ENCODE peak calls at places on chromosomes 11 and 22, in nine cellular contexts. A is heart left ventricle, V is pancreas, M is left ventricle myocardium inferior, X is spleen, C is psoas muscle, T is WTC11, N is foreskin fibroblast, R is GM23338. F is an unnamed sample.

GRCh38 chr11:865512-866430 is 23.1 kb downstream of the TSPAN4 start:
- DNase-seq in T (no peak), R (no peak), C (no peak), N (no peak), A (no peak), M (no peak), V (no peak), X (no peak), F (no peak)

GRCh38 chr11:35045219-35045819 is 93.7 kb upstream of the CD44 start:
- DNase-seq in T (no peak), M (no peak), A (no peak), R (no peak), N (no peak), V (no peak), X (peak), C (no peak), F (no peak)

GRCh38 chr11:44004452-44004833 is 43.3 kb upstream of the ACCSL start:
- DNase-seq in V (no peak), A (no peak), T (no peak), X (no peak), N (no peak), R (no peak), M (no peak), C (no peak), F (no peak)

GRCh38 chr11:132962026-132962425 is 570.3 kb downstream of the OPCML start:
- DNase-seq in N (peak), T (no peak), X (no peak), C (no peak), R (no peak), M (no peak), A (no peak), V (no peak), F (peak)

GRCh38 chr11:96782632-96783031 is 392.8 kb downstream of the JRKL start:
- DNase-seq in N (no peak), M (no peak), T (no peak), V (no peak), C (no peak), A (no peak), X (no peak), R (no peak), F (no peak)

GRCh38 chr11:77065878-77066228 is 918 bp upstream of the CAPN5 start:
- DNase-seq in N (peak), C (peak), T (peak), V (no peak), M (peak), A (no peak), R (peak), X (no peak), F (no peak)

GRCh38 chr22:46052801-46053562 is 76.0 kb upstream of the WNT7B start:
- DNase-seq in A (peak), R (no peak), N (no peak), T (peak), C (peak), M (peak), V (peak), X (peak), F (no peak)

GRCh38 chr22:41725510-41726110 is 26.3 kb downstream of the MEI1 start:
- DNase-seq in V (no peak), A (no peak), T (no peak), C (no peak), N (no peak), M (no peak), X (no peak), R (no peak), F (no peak)

GRCh38 chr11:27216268-27217149 is 146.5 kb downstream of the CCDC34 start:
- DNase-seq in T (no peak), M (peak), R (no peak), V (peak), N (no peak), X (peak), A (peak), C (peak), F (no peak)

GRCh38 chr22:22667966-22668880 is 23.8 kb downstream of the GGTLC2 start:
- DNase-seq in R (peak), X (no peak), A (no peak), M (no peak), T (no peak), N (no peak), V (no peak), C (no peak), F (no peak)

GRCh38 chr11:117572129-117572528 is 224.9 kb downstream of the DSCAML1 start:
- DNase-seq in R (no peak), X (no peak), N (no peak), C (no peak), M (no peak), T (peak), V (no peak), A (no peak), F (no peak)

GRCh38 chr11:95044010-95044409 is 5.2 kb upstream of the KDM4F start:
- DNase-seq in V (no peak), T (no peak), X (no peak), N (no peak), A (no peak), R (no peak), M (no peak), C (no peak), F (no peak)

GRCh38 chr11:62905286-62905685 is 15.9 kb downstream of the CHRM1 start:
- DNase-seq in A (no peak), X (no peak), M (no peak), C (no peak), T (no peak), R (no peak), V (no peak), N (no peak), F (no peak)

GRCh38 chr11:70271635-70271953 is 1.1 kb downstream of the PPFIA1 start:
- DNase-seq in A (no peak), C (no peak), M (no peak), T (no peak), X (no peak), V (no peak), N (no peak), R (no peak), F (no peak)

GRCh38 chr11:70272009-70272408 is 1.5 kb downstream of the PPFIA1 start:
- DNase-seq in C (no peak), R (no peak), T (no peak), N (no peak), M (no peak), X (peak), V (no peak), A (no peak), F (no peak)

GRCh38 chr11:70270877-70271634 is 566 bp downstream of the PPFIA1 start:
- DNase-seq in T (peak), M (peak), A (peak), C (peak), R (peak), X (peak), V (peak), N (peak), F (no peak)

GRCh38 chr11:70268526-70268925 is 2.0 kb upstream of the PPFIA1 start:
- DNase-seq in V (no peak), T (no peak), X (peak), M (no peak), R (no peak), N (no peak), C (no peak), A (no peak), F (no peak)

GRCh38 chr11:70270104-70270876 is at the start of gene PPFIA1:
- DNase-seq in N (peak), A (peak), T (peak), R (peak), M (peak), V (peak), C (peak), X (peak), F (peak)
- TF ChIP-seq CTCF in N (no peak), A (no peak), T (no peak), R (no peak), M (no peak), V (no peak), C (no peak), X (no peak), F (no peak)

GRCh38 chr11:11163256-11163655 is 189.8 kb downstream of the CSNK2A3 start:
- DNase-seq in M (no peak), C (no peak), N (peak), R (peak), X (no peak), T (no peak), A (no peak), V (no peak), F (no peak)
- TF ChIP-seq CTCF in M (peak), C (peak), N (no peak), R (no peak), X (no peak), T (no peak), A (no peak), V (no peak), F (no peak)

GRCh38 chr11:79155237-79155636 is 285.6 kb downstream of the TENM4 start:
- DNase-seq in N (no peak), R (no peak), C (no peak), A (no peak), T (no peak), V (no peak), X (no peak), M (no peak), F (no peak)
- TF ChIP-seq CTCF in N (no peak), R (no peak), C (no peak), A (no peak), T (no peak), V (no peak), X (no peak), M (no peak), F (no peak)

GRCh38 chr11:70948855-70949551 is 303.4 kb downstream of the SHANK2 start:
- DNase-seq in R (peak), T (no peak), N (no peak), M (no peak), A (no peak), X (no peak), C (no peak), V (peak), F (no peak)
- TF ChIP-seq CTCF in R (no peak), T (no peak), N (no peak), M (no peak), A (no peak), X (no peak), C (no peak), V (no peak), F (no peak)

GRCh38 chr11:121105851-121106250 is 4.8 kb downstream of the TECTA start:
- DNase-seq in V (no peak), T (no peak), C (no peak), M (no peak), N (no peak), X (no peak), R (no peak), A (no peak), F (no peak)

GRCh38 chr11:121105063-121105480 is 4.0 kb downstream of the TECTA start:
- DNase-seq in M (peak), X (no peak), T (no peak), A (peak), V (peak), C (peak), R (no peak), N (no peak), F (no peak)

GRCh38 chr11:121100943-121101342 is at the start of gene TECTA:
- DNase-seq in A (no peak), R (no peak), C (no peak), X (no peak), V (no peak), T (no peak), N (no peak), M (no peak), F (no peak)

GRCh38 chr11:121106812-121107211 is 5.8 kb downstream of the TECTA start:
- DNase-seq in T (no peak), C (no peak), V (no peak), R (no peak), X (no peak), N (no peak), M (no peak), A (no peak), F (no peak)

GRCh38 chr11:121104223-121104831 is 3.3 kb downstream of the TECTA start:
- DNase-seq in X (no peak), N (no peak), A (peak), C (peak), M (peak), R (peak), T (peak), V (no peak), F (no peak)
- TF ChIP-seq CTCF in X (no peak), N (no peak), A (no peak), C (no peak), M (peak), R (peak), T (peak), V (no peak), F (no peak)